ENCODE peak calls at places on chromosomes 3 and 15, in four cellular contexts. V is HCT116, Q is SK-N-SH, O is K562. J is an unnamed sample.

GRCh38 chr3:55570361-55570760 is 83.3 kb upstream of the WNT5A start:
- DNase-seq in V (no peak), O (no peak), Q (no peak), J (no peak)

GRCh38 chr15:69275933-69276565 is 22.7 kb upstream of the PAQR5 start:
- DNase-seq in O (no peak), V (no peak), Q (no peak), J (peak; percentile 59)

GRCh38 chr15:51191766-51192165 is 97.1 kb upstream of the TNFAIP8L3 start:
- DNase-seq in Q (no peak), O (no peak), V (no peak), J (no peak)

GRCh38 chr3:55452886-55453285 is 34.2 kb downstream of the WNT5A start:
- DNase-seq in V (no peak), Q (no peak), O (no peak), J (no peak)

GRCh38 chr15:89494941-89495637 is 1.3 kb downstream of the RHCG start:
- DNase-seq in Q (no peak), V (no peak), O (peak; percentile 63), J (no peak)

GRCh38 chr15:87129916-87130315 is 1050.2 kb downstream of the AGBL1 start:
- DNase-seq in Q (no peak), V (no peak), O (no peak), J (no peak)

GRCh38 chr3:177571271-177571972 is 374.1 kb upstream of the TBL1XR1 start:
- DNase-seq in O (no peak), V (no peak), Q (no peak), J (no peak)

GRCh38 chr15:42716626-42717025 is 20.3 kb downstream of the CDAN1 start:
- DNase-seq in O (no peak), V (no peak), Q (no peak), J (no peak)

GRCh38 chr3:138186803-138187295 is 252 bp upstream of the ARMC8 start:
- DNase-seq in O (peak; percentile 89), Q (peak; percentile 97), V (no peak), J (no peak)

GRCh38 chr3:13598926-13599886 is 50.3 kb downstream of the FBLN2 start:
- DNase-seq in V (no peak), O (no peak), Q (no peak), J (no peak)

GRCh38 chr3:146160233-146160963 is 586 bp downstream of the PLOD2 start:
- DNase-seq in Q (peak; percentile 20), O (peak; percentile 18), V (peak; percentile 57), J (peak; percentile 71)

GRCh38 chr3:126167550-126167949 is 12.8 kb downstream of the ALDH1L1 start:
- DNase-seq in Q (no peak), V (no peak), O (no peak), J (no peak)

GRCh38 chr15:41263891-41264351 is 32.9 kb downstream of the CHP1 start:
- DNase-seq in Q (no peak), V (no peak), O (no peak), J (no peak)

GRCh38 chr15:73633991-73634495 is 854 bp upstream of the NPTN start:
- DNase-seq in Q (no peak), O (no peak), V (peak; percentile 85), J (peak; percentile 53)

GRCh38 chr3:186254676-186255665 is 107.1 kb downstream of the DGKG start:
- DNase-seq in O (no peak), V (no peak), Q (no peak), J (no peak)

GRCh38 chr3:64224826-64225606 is at the start of gene PRICKLE2:
- DNase-seq in O (peak; percentile 2), Q (no peak), V (no peak), J (no peak)

GRCh38 chr3:186487819-186488218 is 56.4 kb downstream of the CRYGS start:
- DNase-seq in V (no peak), O (peak; percentile 9), Q (no peak), J (no peak)

GRCh38 chr3:54176106-54176505 is 53.8 kb downstream of the CACNA2D3 start:
- DNase-seq in V (no peak), O (no peak), Q (no peak), J (no peak)

GRCh38 chr3:23921052-23921511 is 4.2 kb downstream of the RPL15 start:
- DNase-seq in V (no peak), O (peak; percentile 41), Q (no peak), J (no peak)

GRCh38 chr3:40179016-40179415 is 130.5 kb upstream of the EIF1B start:
- DNase-seq in V (peak; percentile 54), O (peak; percentile 79), Q (peak; percentile 63), J (peak; percentile 45)

GRCh38 chr3:37862219-37862711 is 585 bp downstream of the CTDSPL start:
- DNase-seq in O (peak; percentile 50), V (no peak), Q (peak; percentile 71), J (no peak)

GRCh38 chr3:189278211-189278610 is 106.4 kb downstream of the TPRG1 start:
- DNase-seq in V (no peak), Q (no peak), O (no peak), J (no peak)

GRCh38 chr3:14788644-14789043 is 30.1 kb upstream of the FGD5 start:
- DNase-seq in Q (no peak), O (no peak), V (no peak), J (no peak)

GRCh38 chr15:60758961-60759729 is 280.2 kb upstream of the ICE2 start:
- DNase-seq in V (no peak), Q (no peak), O (no peak), J (no peak)

GRCh38 chr15:28992996-28993719 is 107.4 kb downstream of the APBA2 start:
- DNase-seq in O (no peak), Q (no peak), V (no peak), J (no peak)

GRCh38 chr3:115081444-115081843 is 65.6 kb downstream of the ZBTB20 start:
- DNase-seq in V (no peak), O (no peak), Q (no peak), J (no peak)

GRCh38 chr15:58361291-58361759 is 70.5 kb upstream of the LIPC start:
- DNase-seq in Q (no peak), V (no peak), O (no peak), J (no peak)

GRCh38 chr15:89677381-89677780 is 1.8 kb downstream of the PLIN1 start:
- DNase-seq in V (no peak), Q (no peak), O (no peak), J (no peak)

GRCh38 chr15:78200276-78200930 is 34.0 kb downstream of the ACSBG1 start:
- DNase-seq in O (no peak), V (no peak), Q (peak; percentile 3), J (no peak)

GRCh38 chr3:178623666-178624255 is 87.5 kb downstream of the KCNMB2 start:
- DNase-seq in V (no peak), O (no peak), Q (no peak), J (no peak)

GRCh38 chr3:13199006-13199776 is 126.0 kb upstream of the IQSEC1 start:
- DNase-seq in V (no peak), Q (no peak), O (no peak), J (no peak)

GRCh38 chr3:194090716-194091115 is 45.2 kb upstream of the HES1 start:
- DNase-seq in O (no peak), V (no peak), Q (no peak), J (no peak)

GRCh38 chr3:25021816-25022215 is 406.2 kb upstream of the RARB start:
- DNase-seq in V (no peak), O (no peak), Q (no peak), J (peak; percentile 3)

GRCh38 chr3:114344492-114344891 is 50.7 kb downstream of the TIGIT start:
- DNase-seq in Q (no peak), O (no peak), V (no peak), J (no peak)

DNA sequence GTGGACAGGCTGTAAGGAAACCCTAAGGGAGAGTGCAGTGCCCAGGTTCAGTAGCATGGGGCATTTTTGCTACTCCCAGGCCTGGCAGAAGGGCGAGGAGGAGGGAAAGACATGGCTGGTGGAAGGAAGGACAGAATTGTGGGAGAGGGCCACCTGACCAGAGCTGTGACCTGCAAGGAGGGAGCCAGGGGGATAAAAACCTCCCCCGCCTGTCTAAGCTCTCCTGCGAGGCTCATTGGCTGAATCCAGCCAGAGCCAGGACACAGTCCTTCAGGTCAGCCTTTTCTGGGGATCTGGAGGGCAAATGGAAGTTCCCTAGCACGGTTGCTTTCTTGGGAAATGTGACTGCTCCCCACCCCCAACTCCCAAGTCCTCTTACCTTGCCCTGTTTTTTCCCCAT is 13.3 kb upstream of the ANKDD1A start:
- DNase-seq in V (no peak), Q (no peak), O (no peak), J (no peak)
- TF ChIP-seq ZBTB33 in V (no peak), Q (no peak), O (no peak), J (no peak)

GRCh38 chr3:58639842-58640241 is 26.7 kb downstream of the FAM3D start:
- DNase-seq in O (no peak), V (no peak), Q (no peak), J (no peak)

GRCh38 chr3:58637509-58637908 is 29.1 kb downstream of the FAM3D start:
- DNase-seq in Q (no peak), V (no peak), O (no peak), J (no peak)

GRCh38 chr3:58638586-58638985 is 28.0 kb downstream of the FAM3D start:
- DNase-seq in V (no peak), Q (no peak), O (no peak), J (no peak)

GRCh38 chr3:58640700-58641372 is 25.7 kb downstream of the FAM3D start:
- DNase-seq in O (peak; percentile 74), Q (peak; percentile 90), V (peak; percentile 50), J (peak; percentile 56)

DNA sequence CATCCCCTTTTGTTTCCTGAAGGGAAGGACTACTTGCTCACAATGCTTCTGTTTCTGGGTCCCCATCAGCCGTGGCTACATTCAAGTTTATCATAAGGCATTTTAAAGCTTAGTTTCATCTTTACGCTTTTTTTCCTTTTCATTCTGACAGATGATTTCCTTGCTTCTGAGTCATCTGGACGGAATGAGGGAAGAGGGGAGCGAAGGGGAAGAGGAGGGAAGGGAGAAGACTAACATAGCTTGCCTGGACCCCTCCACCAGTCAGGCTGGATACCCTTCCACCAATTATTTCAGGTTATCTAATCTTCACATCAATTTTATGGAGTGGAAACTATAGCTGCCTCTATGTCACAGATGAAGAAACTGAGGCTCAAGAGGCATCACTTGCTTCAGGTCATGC is 27.6 kb downstream of the FAM3D start:
- DNase-seq in Q (no peak), V (no peak), O (no peak), J (no peak)
- TF ChIP-seq ZBTB33 in Q (no peak), V (no peak), O (no peak), J (no peak)

GRCh38 chr3:184629555-184630160 is 68.1 kb downstream of the EPHB3 start:
- DNase-seq in Q (no peak), O (no peak), V (no peak), J (no peak)
- TF ChIP-seq ZBTB33 in Q (no peak), O (no peak), V (no peak), J (no peak)

GRCh38 chr15:101437209-101437608 is 52.3 kb downstream of the PCSK6 start:
- DNase-seq in Q (no peak), V (no peak), O (no peak), J (no peak)
- TF ChIP-seq ZBTB33 in Q (no peak), V (no peak), O (no peak), J (peak; percentile 41)